ENCODE peak calls at places on chromosomes 2 and 18, in six cellular contexts. Y is stomach, J is brain microvascular endothelial cell, K is IMR-90, S is RWPE1, W is neural progenitor cell. E is an unnamed sample.
A peak's percentile ranks its signal among the peaks of the same experiment; 100 is the strongest.

GRCh38 chr2:148252646-148253045 is 231.8 kb downstream of the MBD5 start:
- DNase-seq in Y (no peak), J (no peak), K (no peak), S (no peak), W (no peak), E (no peak)

GRCh38 chr2:88003074-88003755 is 13.1 kb downstream of the RNU2-63P start:
- DNase-seq in Y (no peak), J (no peak), K (no peak), S (no peak), W (peak; percentile 53), E (peak; percentile 39)

GRCh38 chr2:235576337-235576910 is 82.6 kb downstream of the AGAP1 start:
- DNase-seq in Y (no peak), J (no peak), K (no peak), S (peak; percentile 13), W (no peak), E (no peak)

GRCh38 chr2:119823734-119824334 is 64.1 kb downstream of the PTPN4 start:
- DNase-seq in Y (no peak), J (peak; percentile 43), K (peak; percentile 59), S (peak; percentile 39), W (peak; percentile 54), E (peak; percentile 46)

GRCh38 chr2:240604291-240604938 is 17.9 kb downstream of the CAPN10 start:
- DNase-seq in Y (peak; percentile 90), J (peak; percentile 31), K (peak; percentile 49), S (peak; percentile 33), W (peak; percentile 72), E (peak; percentile 86)

GRCh38 chr2:85133751-85134254 is 611 bp downstream of the TCF7L1 start:
- DNase-seq in Y (peak; percentile 33), J (no peak), K (peak; percentile 46), S (peak; percentile 57), W (no peak), E (peak; percentile 74)

GRCh38 chr18:35041752-35042379 is 653 bp downstream of the MAPRE2 start:
- DNase-seq in Y (no peak), J (no peak), K (no peak), S (peak; percentile 1), W (peak; percentile 36), E (peak; percentile 20)

GRCh38 chr2:66699481-66700180 is 264.7 kb downstream of the MEIS1 start:
- DNase-seq in Y (no peak), J (no peak), K (no peak), S (no peak), W (no peak), E (no peak)

GRCh38 chr2:102063360-102063947 is 71.7 kb downstream of the IL1R2 start:
- DNase-seq in Y (peak; percentile 76), J (peak; percentile 37), K (peak; percentile 51), S (no peak), W (no peak), E (peak; percentile 97)

GRCh38 chr18:12088731-12089375 is 4.8 kb upstream of the ANKRD62 start:
- DNase-seq in Y (no peak), J (no peak), K (no peak), S (no peak), W (no peak), E (no peak)

GRCh38 chr2:46695283-46695682 is 215.9 kb downstream of the TMEM247 start:
- DNase-seq in Y (no peak), J (no peak), K (no peak), S (no peak), W (no peak), E (no peak)

GRCh38 chr2:124542932-124543640 is 518.0 kb downstream of the CNTNAP5 start:
- DNase-seq in Y (no peak), J (no peak), K (no peak), S (no peak), W (no peak), E (peak; percentile 76)
- H3K27ac ChIP-seq in Y (peak overlapping the region; percentile 34), J (no peak overlapping the region), K (no peak overlapping the region), S (no peak overlapping the region), W (no peak overlapping the region), E (peak overlapping the region; percentile 1)

DNA sequence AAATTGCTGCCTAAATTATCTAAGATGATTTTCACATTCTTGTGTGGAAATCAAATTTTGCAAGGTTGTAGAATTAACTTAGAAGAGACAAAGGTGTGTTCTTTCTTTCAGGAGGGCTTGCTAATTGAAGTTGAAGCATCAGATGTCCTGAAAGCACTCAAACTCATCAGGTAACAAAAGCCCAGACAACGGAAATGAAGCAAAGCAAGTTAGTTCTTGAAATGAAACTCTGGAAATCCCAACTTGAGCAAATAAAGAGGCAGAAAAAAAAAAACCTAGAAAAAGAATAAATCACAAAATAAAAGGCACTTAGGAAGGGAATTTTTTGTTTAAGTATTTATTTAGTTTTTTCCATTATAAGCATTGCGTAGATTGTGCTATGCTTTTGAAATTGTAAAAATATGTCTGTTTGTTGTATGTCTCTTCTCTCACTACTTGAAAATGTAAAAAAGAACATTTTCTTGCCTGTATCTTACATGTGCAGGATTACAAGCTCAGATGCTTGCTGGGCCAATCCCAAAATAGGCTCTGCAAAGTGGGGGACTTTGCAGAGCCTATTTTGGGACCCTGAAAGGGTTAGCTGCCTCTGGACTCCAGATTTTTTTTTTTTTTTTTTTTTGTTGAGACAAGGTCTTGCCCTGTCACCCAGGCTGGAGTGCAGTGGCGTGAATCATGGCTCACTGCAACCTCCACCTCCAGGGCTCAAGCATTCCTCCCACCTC is 46.7 kb downstream of the FAM161A start:
- DNase-seq in Y (no peak), J (no peak), K (no peak), S (no peak), W (no peak), E (no peak)
- TF ChIP-seq CTCF in Y (no peak), J (no peak), K (no peak), S (no peak), W (no peak), E (no peak)

GRCh38 chr18:10485475-10485874 is 31.0 kb downstream of the APCDD1 start:
- DNase-seq in Y (no peak), J (no peak), K (no peak), S (no peak), W (no peak), E (no peak)

GRCh38 chr18:10487161-10487560 is 32.7 kb downstream of the APCDD1 start:
- DNase-seq in Y (no peak), J (no peak), K (no peak), S (no peak), W (no peak), E (no peak)

GRCh38 chr18:10490401-10491289 is 35.2 kb upstream of the NAPG start:
- DNase-seq in Y (no peak), J (no peak), K (no peak), S (no peak), W (peak; percentile 76), E (peak; percentile 39)

GRCh38 chr18:10482985-10483949 is 28.8 kb downstream of the APCDD1 start:
- DNase-seq in Y (no peak), J (no peak), K (no peak), S (no peak), W (no peak), E (no peak)

DNA sequence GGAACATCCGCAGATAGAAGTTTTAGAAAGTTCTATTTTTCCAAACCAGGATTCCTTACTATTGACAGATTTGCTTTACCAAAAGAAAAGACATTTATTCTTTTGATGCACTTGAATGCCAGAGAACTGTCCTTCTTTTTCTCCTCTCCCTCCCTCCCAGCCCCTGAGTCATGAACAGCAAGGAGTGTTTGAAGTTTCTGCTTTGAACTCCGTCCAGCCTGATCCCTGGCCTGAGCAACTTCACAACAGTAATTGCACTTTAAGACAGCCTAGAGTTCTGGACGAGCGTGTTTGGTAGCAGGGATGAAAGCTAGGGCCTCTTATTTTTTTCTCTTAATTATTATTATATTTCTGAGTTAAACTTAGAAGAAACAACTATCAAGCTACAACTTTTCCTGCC is 33.6 kb downstream of the APCDD1 start:
- DNase-seq in Y (no peak), J (no peak), K (peak; percentile 23), S (no peak), W (no peak), E (no peak)
- H3K27ac ChIP-seq in Y (no peak overlapping the region), J (no peak overlapping the region), K (no peak overlapping the region), S (no peak overlapping the region), W (no peak overlapping the region), E (no peak overlapping the region)

DNA sequence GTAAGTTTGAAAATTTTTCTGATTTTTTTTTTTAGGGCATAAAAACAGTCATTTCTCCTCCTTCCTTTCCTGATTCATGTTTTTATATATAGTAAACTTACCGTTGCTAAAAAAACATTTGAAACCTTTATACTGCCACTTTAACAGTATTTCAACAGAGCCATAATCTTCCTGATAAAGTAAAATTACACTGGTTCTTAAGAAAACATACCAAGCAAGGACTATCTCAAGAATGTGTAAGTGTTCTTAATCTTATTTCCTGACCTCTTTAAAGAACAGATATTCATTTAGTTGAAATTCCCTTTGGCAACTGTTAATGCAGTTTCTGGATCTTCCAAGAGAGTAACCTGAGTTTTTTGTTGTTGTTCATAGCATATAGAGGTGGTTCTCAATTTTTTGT is 26.6 kb upstream of the COLEC12 start:
- DNase-seq in Y (no peak), J (no peak), K (peak; percentile 21), S (no peak), W (no peak), E (peak; percentile 70)
- TF ChIP-seq CTCF in Y (no peak), J (no peak), K (no peak), S (no peak), W (no peak), E (no peak)